ENCODE peak calls at places on chromosomes 1 and 21, in four cellular contexts. T, D, J and B are unnamed samples.

GRCh38 chr1:110627763-110628162 is 21.6 kb upstream of the KCNA2 start:
- DNase-seq in T (no peak), D (no peak), J (no peak), B (no peak)

GRCh38 chr1:203776636-203777035 is 11.7 kb downstream of the LAX1 start:
- DNase-seq in T (no peak), D (no peak), J (no peak), B (peak)

GRCh38 chr1:80776286-80776685 is 1024.4 kb upstream of the ADGRL2 start:
- DNase-seq in T (no peak), D (no peak), J (no peak), B (no peak)

GRCh38 chr1:150536836-150537731 is 12.1 kb upstream of the ADAMTSL4 start:
- DNase-seq in T (no peak), D (no peak), J (no peak), B (no peak)

GRCh38 chr1:212073490-212073889 is 37.9 kb downstream of the DTL start:
- DNase-seq in T (no peak), D (no peak), J (no peak), B (no peak)

GRCh38 chr1:29937356-29937755 is 701.0 kb downstream of the PTPRU start:
- DNase-seq in T (no peak), D (no peak), J (no peak), B (no peak)

GRCh38 chr1:37794372-37795339 is 1.0 kb downstream of the MANEAL start:
- DNase-seq in T (peak), D (no peak), J (no peak), B (no peak)

GRCh38 chr21:44083631-44084291 is 23.4 kb upstream of the PWP2 start:
- DNase-seq in T (peak), D (no peak), J (peak), B (no peak)

GRCh38 chr21:14303731-14304488 is 79.0 kb downstream of the HSPA13 start:
- DNase-seq in T (no peak), D (no peak), J (no peak), B (peak)

GRCh38 chr1:189682591-189682990 is 795.1 kb downstream of the BRINP3 start:
- DNase-seq in T (no peak), D (no peak), J (no peak), B (no peak)

GRCh38 chr1:33005812-33006465 is 30.7 kb downstream of the AK2 start:
- DNase-seq in T (no peak), D (no peak), J (no peak), B (no peak)

GRCh38 chr1:164452549-164452948 is 106.4 kb upstream of the PBX1 start:
- DNase-seq in T (no peak), D (no peak), J (no peak), B (no peak)

GRCh38 chr1:46643368-46643775 is 24.8 kb downstream of the ATPAF1 start:
- DNase-seq in T (no peak), D (peak), J (no peak), B (peak)

GRCh38 chr1:54813479-54814147 is 12.5 kb upstream of the TTC22 start:
- DNase-seq in T (no peak), D (no peak), J (no peak), B (no peak)

GRCh38 chr1:197519741-197520334 is 251.8 kb downstream of the CRB1 start:
- DNase-seq in T (no peak), D (peak), J (no peak), B (peak)

GRCh38 chr1:4032571-4032970 is 132.5 kb upstream of the C1orf174 start:
- DNase-seq in T (no peak), D (no peak), J (no peak), B (no peak)

GRCh38 chr1:115807723-115808122 is 33.2 kb downstream of the NHLH2 start:
- DNase-seq in T (no peak), D (peak), J (peak), B (peak)

GRCh38 chr21:42829417-42829816 is 49.9 kb downstream of the WDR4 start:
- DNase-seq in T (peak), D (no peak), J (no peak), B (no peak)

GRCh38 chr1:6183520-6183989 is 3.4 kb upstream of the CHD5 start:
- DNase-seq in T (no peak), D (no peak), J (no peak), B (peak)

GRCh38 chr1:109655624-109656519 is at the start of gene GSTM4:
- DNase-seq in T (peak), D (peak), J (peak), B (peak)

GRCh38 chr1:38068220-38068979 is 21.8 kb upstream of the POU3F1 start:
- DNase-seq in T (no peak), D (no peak), J (no peak), B (no peak)

GRCh38 chr1:47578026-47578861 is 140.4 kb downstream of the FOXD2 start:
- DNase-seq in T (no peak), D (no peak), J (no peak), B (peak)

GRCh38 chr1:160644399-160644798 is 2.4 kb downstream of the SLAMF1 start:
- DNase-seq in T (no peak), D (no peak), J (no peak), B (no peak)

GRCh38 chr1:219459321-219460105 is 153.4 kb downstream of the ZC3H11B start:
- DNase-seq in T (no peak), D (no peak), J (no peak), B (no peak)

GRCh38 chr1:2224621-2225020 is 3.5 kb upstream of the SKI start:
- DNase-seq in T (no peak), D (no peak), J (no peak), B (no peak)

GRCh38 chr1:173342766-173343165 is 134.4 kb upstream of the PRDX6 start:
- DNase-seq in T (no peak), D (no peak), J (no peak), B (no peak)

GRCh38 chr1:68043443-68044090 is 6.9 kb downstream of the DIRAS3 start:
- DNase-seq in T (no peak), D (no peak), J (no peak), B (no peak)

GRCh38 chr1:183282101-183282855 is 96.2 kb downstream of the LAMC2 start:
- DNase-seq in T (no peak), D (no peak), J (no peak), B (no peak)

GRCh38 chr1:201140941-201141260 is 13.4 kb downstream of the TMEM9 start:
- DNase-seq in T (no peak), D (no peak), J (no peak), B (no peak)

GRCh38 chr1:205191617-205192016 is 19.9 kb downstream of the DSTYK start:
- DNase-seq in T (no peak), D (no peak), J (no peak), B (no peak)